ENCODE peak calls at places on chromosome X, in five cellular contexts. R is cardiac fibroblast, J is D341Med, T is endothelial cell, S is MCF 10A. W is an unnamed sample.
A peak's percentile ranks its signal among the peaks of the same experiment; 100 is the strongest.

GRCh38 chrX:41474726-41475100 is 27.6 kb downstream of the NYX start:
- DNase-seq in R (no peak), J (no peak), T (no peak), S (no peak), W (no peak)

GRCh38 chrX:49756692-49757091 is 60.9 kb upstream of the PAGE1 start:
- DNase-seq in R (no peak), J (no peak), T (no peak), S (no peak), W (no peak)

GRCh38 chrX:3219231-3219630 is 127.2 kb downstream of the MXRA5 start:
- DNase-seq in R (no peak), J (no peak), T (no peak), S (no peak), W (no peak)

GRCh38 chrX:40097101-40097491 is 662 bp downstream of the BCOR start:
- DNase-seq in R (peak; percentile 11), J (peak; percentile 48), T (peak; percentile 31), S (no peak), W (no peak)

GRCh38 chrX:11117751-11118150 is 6.6 kb downstream of the HCCS start:
- DNase-seq in R (no peak), J (no peak), T (no peak), S (no peak), W (no peak)

GRCh38 chrX:8364369-8365141 is 100.1 kb upstream of the VCX3B start:
- DNase-seq in R (no peak), J (peak; percentile 20), T (peak; percentile 47), S (peak; percentile 39), W (no peak)

GRCh38 chrX:23511783-23512182 is 155.5 kb upstream of the PRDX4 start:
- DNase-seq in R (no peak), J (no peak), T (no peak), S (no peak), W (no peak)

GRCh38 chrX:135112096-135112729 is 8.1 kb downstream of the ETDB start:
- DNase-seq in R (peak; percentile 53), J (peak; percentile 40), T (peak; percentile 51), S (peak; percentile 49), W (peak; percentile 22)

GRCh38 chrX:39258331-39258730 is 457.1 kb downstream of the MID1IP1 start:
- DNase-seq in R (no peak), J (no peak), T (no peak), S (no peak), W (no peak)

GRCh38 chrX:11998944-11999343 is 139.3 kb upstream of the FRMPD4 start:
- DNase-seq in R (no peak), J (no peak), T (no peak), S (no peak), W (no peak)

GRCh38 chrX:67582436-67582835 is 38.6 kb downstream of the AR start:
- DNase-seq in R (peak; percentile 31), J (no peak), T (no peak), S (no peak), W (no peak)

GRCh38 chrX:87409113-87409841 is 108.3 kb upstream of the KLHL4 start:
- DNase-seq in R (peak; percentile 91), J (no peak), T (no peak), S (peak; percentile 97), W (peak; percentile 96)

GRCh38 chrX:116667346-116667745 is 204.6 kb upstream of the CT83 start:
- DNase-seq in R (no peak), J (no peak), T (no peak), S (no peak), W (no peak)

GRCh38 chrX:136616987-136617685 is 30.8 kb upstream of the CD40LG start:
- DNase-seq in R (no peak), J (no peak), T (no peak), S (no peak), W (no peak)

GRCh38 chrX:24444645-24445044 is 20.4 kb upstream of the PDK3 start:
- DNase-seq in R (no peak), J (no peak), T (no peak), S (no peak), W (no peak)

GRCh38 chrX:50814701-50815476 is 895 bp upstream of the SHROOM4 start:
- DNase-seq in R (peak; percentile 58), J (no peak), T (no peak), S (no peak), W (no peak)

GRCh38 chrX:47501226-47502071 is 18.4 kb upstream of the ZNF41 start:
- DNase-seq in R (peak; percentile 68), J (no peak), T (no peak), S (peak; percentile 75), W (peak; percentile 72)

GRCh38 chrX:150731795-150732194 is 38.6 kb downstream of the MTMR1 start:
- DNase-seq in R (peak; percentile 96), J (no peak), T (no peak), S (peak; percentile 93), W (peak; percentile 87)

GRCh38 chrX:95919605-95920004 is 765.0 kb upstream of the DIAPH2 start:
- DNase-seq in R (no peak), J (no peak), T (no peak), S (no peak), W (no peak)

GRCh38 chrX:10104958-10105658 is 51.7 kb upstream of the CLCN4 start:
- DNase-seq in R (no peak), J (no peak), T (no peak), S (no peak), W (no peak)

GRCh38 chrX:36961590-36961989 is 46.6 kb upstream of the FAM47C start:
- DNase-seq in R (no peak), J (no peak), T (no peak), S (no peak), W (no peak)

GRCh38 chrX:151852294-151852693 is 60.4 kb upstream of the MAGEA4 start:
- DNase-seq in R (no peak), J (no peak), T (no peak), S (no peak), W (no peak)

GRCh38 chrX:72202792-72203401 is 21.3 kb downstream of the PIN4 start:
- DNase-seq in R (no peak), J (no peak), T (no peak), S (no peak), W (no peak)

GRCh38 chrX:38127961-38128360 is 92.7 kb downstream of the SRPX start:
- DNase-seq in R (no peak), J (no peak), T (no peak), S (no peak), W (no peak)

GRCh38 chrX:51742586-51742985 is 656 bp upstream of the GSPT2 start:
- DNase-seq in R (no peak), J (no peak), T (no peak), S (no peak), W (no peak)

GRCh38 chrX:30504309-30504708 is 73.3 kb downstream of the TASL start:
- DNase-seq in R (peak; percentile 56), J (no peak), T (no peak), S (peak; percentile 52), W (peak; percentile 45)

GRCh38 chrX:2701600-2701999 is 10.5 kb downstream of the CD99 start:
- DNase-seq in R (no peak), J (peak; percentile 78), T (no peak), S (no peak), W (no peak)

GRCh38 chrX:45697591-45697990 is 496.9 kb upstream of the DIPK2B start:
- DNase-seq in R (peak; percentile 92), J (no peak), T (no peak), S (peak; percentile 43), W (peak; percentile 63)

GRCh38 chrX:19579485-19579884 is 64.2 kb upstream of the MAP3K15 start:
- DNase-seq in R (peak; percentile 70), J (no peak), T (no peak), S (peak; percentile 17), W (peak; percentile 13)

GRCh38 chrX:153868576-153869472 is 17.1 kb downstream of the L1CAM start:
- DNase-seq in R (no peak), J (no peak), T (no peak), S (no peak), W (no peak)

GRCh38 chrX:23634181-23634580 is 33.1 kb upstream of the PRDX4 start:
- DNase-seq in R (peak; percentile 5), J (no peak), T (no peak), S (peak; percentile 15), W (no peak)

GRCh38 chrX:13015536-13016236 is 28.7 kb downstream of the FAM9C start:
- DNase-seq in R (no peak), J (no peak), T (no peak), S (no peak), W (no peak)

GRCh38 chrX:131366387-131366786 is 77.3 kb upstream of the IGSF1 start:
- DNase-seq in R (no peak), J (no peak), T (no peak), S (peak; percentile 9), W (no peak)

GRCh38 chrX:53133400-53133799 is 39.5 kb downstream of the KANTR start:
- DNase-seq in R (no peak), J (no peak), T (no peak), S (peak; percentile 2), W (no peak)

GRCh38 chrX:17375631-17376380 is 806 bp downstream of the NHS start:
- DNase-seq in R (peak; percentile 35), J (peak; percentile 55), T (peak; percentile 18), S (peak; percentile 19), W (peak; percentile 9)

GRCh38 chrX:70422886-70423336 is at the start of gene GDPD2:
- DNase-seq in R (no peak), J (no peak), T (peak; percentile 28), S (peak; percentile 25), W (peak; percentile 29)